ENCODE peak calls at places on chromosome 6, in nine cellular contexts. D, K, L, C, B, A, N, U and H are unnamed samples.

GRCh38 chr6:35522660-35523658 is 10.3 kb upstream of the TULP1 start:
- DNase-seq in D (no peak), K (peak), L (peak), C (peak), B (peak), A (peak), N (peak), U (peak), H (peak)

GRCh38 chr6:29016559-29017427 is 11.7 kb upstream of the ZNF311 start:
- DNase-seq in D (peak), K (peak), L (peak), C (peak), B (peak), A (peak), N (peak), U (peak), H (peak)

GRCh38 chr6:145332001-145332400 is 403.3 kb downstream of the EPM2A start:
- DNase-seq in D (no peak), K (no peak), L (no peak), C (no peak), B (no peak), A (no peak), N (no peak), U (peak), H (no peak)

GRCh38 chr6:132780770-132781371 is 17.6 kb downstream of the SLC18B1 start:
- DNase-seq in D (no peak), K (peak), L (no peak), C (no peak), B (no peak), A (no peak), N (no peak), U (peak), H (no peak)

GRCh38 chr6:100453701-100454521 is 10.8 kb downstream of the SIM1 start:
- DNase-seq in D (no peak), K (no peak), L (peak), C (no peak), B (no peak), A (no peak), N (no peak), U (no peak), H (no peak)

GRCh38 chr6:31884528-31885035 is 5.8 kb upstream of the SLC44A4 start:
- DNase-seq in D (no peak), K (no peak), L (no peak), C (no peak), B (no peak), A (no peak), N (no peak), U (no peak), H (no peak)

GRCh38 chr6:52426667-52427066 is 6.5 kb downstream of the EFHC1 start:
- DNase-seq in D (no peak), K (no peak), L (no peak), C (no peak), B (no peak), A (no peak), N (no peak), U (no peak), H (no peak)

GRCh38 chr6:159819932-159820640 is 20.0 kb downstream of the PNLDC1 start:
- DNase-seq in D (no peak), K (peak), L (no peak), C (peak), B (no peak), A (no peak), N (no peak), U (no peak), H (no peak)

GRCh38 chr6:148628251-148628650 is 118.6 kb upstream of the UST start:
- DNase-seq in D (no peak), K (no peak), L (no peak), C (no peak), B (no peak), A (no peak), N (no peak), U (no peak), H (no peak)

GRCh38 chr6:7542878-7543394 is 1.5 kb downstream of the DSP start:
- DNase-seq in D (no peak), K (no peak), L (peak), C (no peak), B (peak), A (peak), N (no peak), U (peak), H (peak)

GRCh38 chr6:82364087-82365010 is 732 bp downstream of the TPBG start:
- DNase-seq in D (no peak), K (peak), L (peak), C (no peak), B (peak), A (peak), N (no peak), U (peak), H (peak)

GRCh38 chr6:106684011-106684410 is 54.6 kb downstream of the QRSL1 start:
- DNase-seq in D (no peak), K (no peak), L (no peak), C (no peak), B (no peak), A (no peak), N (no peak), U (no peak), H (no peak)

GRCh38 chr6:157579467-157580031 is 198.6 kb downstream of the ZDHHC14 start:
- DNase-seq in D (peak), K (no peak), L (no peak), C (no peak), B (no peak), A (no peak), N (no peak), U (no peak), H (no peak)

GRCh38 chr6:53593001-53593488 is 48.1 kb upstream of the GCLC start:
- DNase-seq in D (no peak), K (no peak), L (no peak), C (no peak), B (no peak), A (no peak), N (no peak), U (no peak), H (no peak)